ENCODE peak calls at places on chromosomes 6 and 20, in six cellular contexts. V is heart right ventricle; Q is CD8-positive, alpha-beta T cell; M is left lung; S is breast epithelium; O is astrocyte of the spinal cord. D is an unnamed sample.

GRCh38 chr6:39347906-39348585 is 25.5 kb upstream of the KCNK16 start:
- DNase-seq in V (peak), Q (peak), M (peak), S (peak), O (peak), D (peak)

GRCh38 chr6:31576897-31577341 is 1.6 kb downstream of the TNF start:
- DNase-seq in V (no peak), Q (no peak), M (no peak), S (no peak), O (no peak), D (no peak)

GRCh38 chr6:108661430-108661829 is 100.7 kb downstream of the FOXO3 start:
- DNase-seq in V (no peak), Q (no peak), M (no peak), S (no peak), O (peak), D (no peak)

GRCh38 chr6:6008648-6009421 is 2.1 kb upstream of the NRN1 start:
- DNase-seq in V (peak), Q (no peak), M (peak), S (no peak), O (peak), D (peak)

GRCh38 chr6:109165392-109165964 is 70.2 kb downstream of the CEP57L1 start:
- DNase-seq in V (peak), Q (no peak), M (peak), S (no peak), O (peak), D (no peak)

GRCh38 chr6:169787797-169788196 is 36.4 kb downstream of the ERMARD start:
- DNase-seq in V (no peak), Q (no peak), M (no peak), S (no peak), O (no peak), D (no peak)

GRCh38 chr20:313948-314347 is 11.4 kb upstream of the SOX12 start:
- DNase-seq in V (no peak), Q (no peak), M (no peak), S (no peak), O (peak), D (no peak)

GRCh38 chr20:8435251-8436035 is 303.4 kb downstream of the PLCB1 start:
- DNase-seq in V (no peak), Q (no peak), M (no peak), S (no peak), O (no peak), D (no peak)

GRCh38 chr20:60102665-60103210 is 144.5 kb downstream of the CDH26 start:
- DNase-seq in V (no peak), Q (no peak), M (no peak), S (no peak), O (no peak), D (no peak)

GRCh38 chr20:38227578-38228360 is 32.8 kb downstream of the KIAA1755 start:
- DNase-seq in V (no peak), Q (no peak), M (peak), S (peak), O (no peak), D (no peak)

GRCh38 chr20:35615667-35616464 is at the start of gene SPAG4:
- DNase-seq in V (peak), Q (peak), M (peak), S (peak), O (peak), D (peak)

GRCh38 chr20:38927902-38928578 is 1.8 kb downstream of the FAM83D start:
- DNase-seq in V (no peak), Q (no peak), M (no peak), S (no peak), O (no peak), D (no peak)

GRCh38 chr20:54207053-54207742 is 689 bp upstream of the PFDN4 start:
- DNase-seq in V (no peak), Q (no peak), M (no peak), S (no peak), O (no peak), D (no peak)

GRCh38 chr6:169938731-169939130 is 187.3 kb downstream of the ERMARD start:
- DNase-seq in V (no peak), Q (no peak), M (no peak), S (no peak), O (no peak), D (no peak)

GRCh38 chr20:47785321-47785899 is at the start of gene SULF2:
- DNase-seq in V (peak), Q (no peak), M (peak), S (no peak), O (no peak), D (peak)

GRCh38 chr6:1313755-1314503 is 2.0 kb downstream of the FOXQ1 start:
- DNase-seq in V (no peak), Q (no peak), M (peak), S (no peak), O (no peak), D (peak)
- TF ChIP-seq CTCF in V (no peak), Q (no peak), M (peak), S (peak), O (peak), D (peak)

DNA sequence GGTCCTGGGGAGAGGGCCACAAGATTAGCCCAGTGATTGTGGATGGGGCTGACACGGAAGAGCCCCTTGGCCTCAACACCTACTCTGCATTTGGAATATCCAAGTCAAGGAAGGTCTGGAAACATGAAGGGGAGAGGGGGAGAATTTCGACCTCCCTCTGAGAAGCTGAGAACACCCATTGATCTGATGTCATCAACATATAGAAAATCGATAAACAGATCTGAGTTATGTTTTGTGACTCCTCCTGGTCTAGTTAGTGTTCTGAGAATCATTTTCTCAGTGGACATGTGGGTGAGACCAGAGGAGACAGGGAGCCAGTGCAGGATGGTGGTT is 108.0 kb downstream of the SLC22A3 start:
- DNase-seq in V (no peak), Q (no peak), M (no peak), S (no peak), O (no peak), D (no peak)
- TF ChIP-seq CTCF in V (no peak), Q (peak), M (no peak), S (no peak), O (no peak), D (no peak)

GRCh38 chr6:25746968-25747367 is 7.6 kb upstream of the SLC17A4 start:
- DNase-seq in V (no peak), Q (no peak), M (no peak), S (no peak), O (no peak), D (no peak)
- TF ChIP-seq CTCF in V (no peak), Q (no peak), M (no peak), S (no peak), O (no peak), D (no peak)

GRCh38 chr20:56200456-56200855 is 48.1 kb upstream of the MC3R start:
- DNase-seq in V (no peak), Q (no peak), M (no peak), S (no peak), O (no peak), D (no peak)
- TF ChIP-seq CTCF in V (no peak), Q (no peak), M (no peak), S (no peak), O (peak), D (no peak)

GRCh38 chr6:50952092-50952932 is 133.6 kb downstream of the TFAP2B start:
- DNase-seq in V (no peak), Q (no peak), M (no peak), S (no peak), O (no peak), D (no peak)
- TF ChIP-seq CTCF in V (no peak), Q (no peak), M (no peak), S (no peak), O (no peak), D (no peak)

GRCh38 chr6:3451498-3451897 is 5.4 kb downstream of the SLC22A23 start:
- DNase-seq in V (no peak), Q (no peak), M (no peak), S (no peak), O (no peak), D (no peak)

GRCh38 chr6:3454206-3455016 is 2.4 kb downstream of the SLC22A23 start:
- DNase-seq in V (no peak), Q (no peak), M (no peak), S (no peak), O (no peak), D (no peak)

GRCh38 chr6:3455121-3455489 is 1.7 kb downstream of the SLC22A23 start:
- DNase-seq in V (no peak), Q (no peak), M (no peak), S (no peak), O (no peak), D (no peak)

GRCh38 chr6:3455490-3456394 is 1.1 kb downstream of the SLC22A23 start:
- DNase-seq in V (peak), Q (no peak), M (peak), S (no peak), O (no peak), D (peak)

GRCh38 chr6:3453410-3453809 is 3.4 kb downstream of the SLC22A23 start:
- DNase-seq in V (no peak), Q (no peak), M (no peak), S (no peak), O (no peak), D (no peak)
- TF ChIP-seq CTCF in V (no peak), Q (no peak), M (no peak), S (no peak), O (no peak), D (no peak)

GRCh38 chr20:3887870-3888614 is 1.1 kb upstream of the PANK2 start:
- DNase-seq in V (peak), Q (no peak), M (peak), S (no peak), O (no peak), D (no peak)

GRCh38 chr20:3890410-3890751 is 1.2 kb downstream of the PANK2 start:
- DNase-seq in V (no peak), Q (no peak), M (no peak), S (no peak), O (peak), D (no peak)

GRCh38 chr20:3890999-3891929 is 2.1 kb downstream of the PANK2 start:
- DNase-seq in V (no peak), Q (no peak), M (no peak), S (no peak), O (no peak), D (no peak)

GRCh38 chr20:3889489-3890409 is 562 bp downstream of the PANK2 start:
- DNase-seq in V (peak), Q (no peak), M (peak), S (no peak), O (no peak), D (peak)

DNA sequence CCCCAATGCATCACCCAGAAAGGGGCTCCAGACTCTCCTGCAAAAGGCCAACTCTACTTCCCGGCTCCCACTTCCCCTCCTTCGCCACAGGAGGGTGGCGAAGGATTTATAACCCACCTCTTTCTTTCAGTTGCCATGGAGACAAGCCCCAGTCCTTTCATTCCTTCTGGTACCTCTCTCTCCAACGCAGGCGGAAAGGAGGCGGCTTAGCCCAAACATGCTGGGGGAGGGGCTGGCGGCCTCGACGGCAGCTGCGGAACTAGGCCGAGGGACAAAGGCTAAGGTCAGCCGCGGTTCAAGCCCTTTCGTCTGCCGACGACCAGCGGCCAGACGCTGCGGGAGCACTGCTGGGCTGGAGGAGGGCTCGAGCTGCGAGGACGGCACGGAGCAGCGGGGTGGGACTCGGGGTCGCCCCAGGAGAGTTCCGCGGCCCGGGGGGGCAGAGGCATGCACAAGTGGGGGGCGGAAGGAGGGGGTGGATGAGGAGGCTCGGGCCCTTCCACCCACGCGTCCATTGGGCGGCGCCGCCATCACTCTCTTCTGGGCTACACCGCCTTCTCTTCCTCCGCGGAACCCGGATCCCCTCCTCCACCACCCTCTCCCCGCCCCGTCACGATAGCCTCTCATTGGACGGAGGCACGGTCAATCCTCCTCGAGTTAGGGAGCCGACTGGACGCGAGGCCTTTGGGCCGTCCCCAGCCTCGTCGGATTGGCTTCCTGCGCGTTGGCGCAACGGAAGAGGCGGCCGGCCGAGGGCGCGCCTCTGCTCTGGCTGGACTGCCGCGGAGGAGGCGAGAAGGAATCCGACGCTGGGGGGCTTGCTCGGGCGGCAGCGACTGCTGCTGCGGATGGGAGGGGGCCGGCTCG is at the start of gene PANK2:
- DNase-seq in V (peak), Q (peak), M (peak), S (peak), O (peak), D (peak)
- TF ChIP-seq CTCF in V (no peak), Q (no peak), M (peak), S (peak), O (peak), D (peak)

D was measured in progenitor cell of endocrine pancreas.